ENCODE peak calls at places on chromosome 14, in eight cellular contexts. B is NCI-H2171 treated with DMSO at 0.1 percent for 48 hours; H is foreskin fibroblast; O is pancreas; P is ELR; Q is T-helper 2 cell; N is activated effector memory CD4-positive, alpha-beta T cell treated with Interleukin-2 at 50 U/mL for 16 hours; X is naive B cell. J is an unnamed sample.

GRCh38 chr14:105862581-105863239 is 336.3 kb downstream of the TMEM121 start:
- DNase-seq in B (no peak), N (no peak), X (no peak), O (peak; percentile 5), P (no peak), H (no peak), Q (no peak), J (no peak)

GRCh38 chr14:100825691-100826331 is at the start of gene MEG3:
- DNase-seq in B (peak; percentile 58), P (peak; percentile 88), X (no peak), O (peak; percentile 63), N (no peak), H (peak; percentile 76), Q (no peak), J (no peak)

GRCh38 chr14:26394114-26394855 is 203.5 kb downstream of the NOVA1 start:
- DNase-seq in Q (no peak), P (no peak), N (no peak), O (no peak), H (peak; percentile 0), X (no peak), B (peak; percentile 27), J (peak; percentile 17)

GRCh38 chr14:50805396-50805795 is 25.6 kb downstream of the NIN start:
- DNase-seq in Q (no peak), O (no peak), B (no peak), N (no peak), H (no peak), X (no peak), P (no peak), J (no peak)

GRCh38 chr14:76245097-76245496 is 93.4 kb downstream of the GPATCH2L start:
- DNase-seq in Q (no peak), X (no peak), B (no peak), N (no peak), P (peak; percentile 11), O (no peak), H (no peak), J (no peak)

GRCh38 chr14:60514378-60515243 is 5.7 kb downstream of the SIX6 start:
- DNase-seq in B (peak; percentile 78), N (no peak), P (no peak), Q (no peak), X (no peak), H (no peak), O (no peak), J (peak; percentile 72)

GRCh38 chr14:105528859-105529505 is 2.6 kb downstream of the TMEM121 start:
- DNase-seq in H (no peak), B (no peak), P (no peak), X (peak; percentile 22), O (no peak), N (no peak), Q (no peak), J (no peak)

GRCh38 chr14:81062380-81062779 is 107.0 kb downstream of the TSHR start:
- DNase-seq in O (no peak), H (no peak), Q (no peak), B (no peak), X (no peak), N (no peak), P (no peak), J (no peak)

GRCh38 chr14:52575858-52576257 is 23.2 kb downstream of the GPR137C start:
- DNase-seq in N (no peak), H (no peak), B (no peak), X (no peak), O (no peak), P (no peak), Q (no peak), J (no peak)

GRCh38 chr14:44846232-44846824 is 115.4 kb downstream of the KLHL28 start:
- DNase-seq in O (no peak), N (no peak), X (peak; percentile 9), H (peak; percentile 10), Q (no peak), P (peak; percentile 61), B (peak; percentile 61), J (peak; percentile 45)

GRCh38 chr14:56333361-56334279 is 215.4 kb downstream of the PELI2 start:
- DNase-seq in H (peak; percentile 80), B (peak; percentile 82), Q (no peak), X (no peak), O (no peak), P (peak; percentile 80), N (no peak), J (peak; percentile 65)

GRCh38 chr14:24944800-24945199 is 105.1 kb downstream of the STXBP6 start:
- DNase-seq in N (no peak), P (no peak), X (no peak), B (no peak), H (no peak), O (no peak), Q (no peak), J (peak; percentile 6)

GRCh38 chr14:106269451-106270204 is 743.2 kb downstream of the TMEM121 start:
- DNase-seq in X (no peak), Q (no peak), N (no peak), O (no peak), H (no peak), B (no peak), P (no peak), J (no peak)

GRCh38 chr14:22886500-22887259 is 3.7 kb downstream of the REM2 start:
- DNase-seq in O (peak; percentile 78), X (peak; percentile 76), P (peak; percentile 77), B (peak; percentile 90), H (peak; percentile 74), Q (peak; percentile 67), N (peak; percentile 80), J (peak; percentile 15)

GRCh38 chr14:68563256-68564131 is 229.4 kb downstream of the ZFP36L1 start:
- DNase-seq in N (no peak), O (peak; percentile 46), H (no peak), X (no peak), Q (no peak), B (no peak), P (no peak), J (no peak)

GRCh38 chr14:100428727-100429126 is 105.6 kb downstream of the SLC25A47 start:
- DNase-seq in H (no peak), N (no peak), B (no peak), P (peak; percentile 72), O (no peak), X (no peak), Q (no peak), J (no peak)

GRCh38 chr14:89807905-89808304 is 146.6 kb downstream of the EFCAB11 start:
- DNase-seq in B (peak; percentile 57), H (no peak), X (no peak), O (no peak), P (no peak), Q (no peak), N (no peak), J (peak; percentile 77)

GRCh38 chr14:68853749-68854148 is 60.9 kb upstream of the ZFP36L1 start:
- DNase-seq in Q (no peak), X (no peak), B (no peak), O (no peak), H (no peak), N (no peak), P (no peak), J (no peak)

J was measured in NCI-H82.